ENCODE peak calls at places on chromosome 20, in five cellular contexts. L is right cardiac atrium; X is AG09309; K is CD4-positive, alpha-beta memory T cell; Y is retinal pigment epithelial cell. E is an unnamed sample.

GRCh38 chr20:46145646-46146045 is 27.5 kb downstream of the CD40 start:
- DNase-seq in L (no peak), X (no peak), K (no peak), Y (no peak), E (no peak)

GRCh38 chr20:23449400-23449799 is 3.3 kb downstream of the CST11 start:
- DNase-seq in L (no peak), X (no peak), K (no peak), Y (no peak), E (no peak)

GRCh38 chr20:54608039-54608745 is 132.8 kb downstream of the DOK5 start:
- DNase-seq in L (no peak), X (no peak), K (no peak), Y (no peak), E (no peak)

GRCh38 chr20:40643891-40644290 is 45.1 kb downstream of the MAFB start:
- DNase-seq in L (peak; percentile 53), X (no peak), K (no peak), Y (no peak), E (no peak)

GRCh38 chr20:8431538-8432434 is 299.7 kb downstream of the PLCB1 start:
- DNase-seq in L (peak; percentile 93), X (no peak), K (no peak), Y (no peak), E (no peak)

GRCh38 chr20:54068966-54069365 is 1.4 kb downstream of the BCAS1 start:
- DNase-seq in L (no peak), X (no peak), K (no peak), Y (no peak), E (no peak)

GRCh38 chr20:51452734-51453133 is 89.8 kb downstream of the NFATC2 start:
- DNase-seq in L (no peak), X (no peak), K (no peak), Y (no peak), E (no peak)

GRCh38 chr20:50202677-50203076 is 12.0 kb downstream of the CEBPB start:
- DNase-seq in L (no peak), X (no peak), K (no peak), Y (no peak), E (no peak)

GRCh38 chr20:34337982-34338756 is 24.9 kb upstream of the ITCH start:
- DNase-seq in L (no peak), X (no peak), K (peak; percentile 27), Y (no peak), E (no peak)

GRCh38 chr20:44074252-44075151 is 112.5 kb downstream of the JPH2 start:
- DNase-seq in L (peak; percentile 78), X (no peak), K (no peak), Y (no peak), E (peak; percentile 15)

GRCh38 chr20:5192570-5193431 is 66.0 kb downstream of the CDS2 start:
- DNase-seq in L (no peak), X (no peak), K (no peak), Y (no peak), E (no peak)

GRCh38 chr20:2814587-2815051 is at the start of gene C20orf141:
- DNase-seq in L (no peak), X (peak; percentile 97), K (no peak), Y (peak; percentile 40), E (peak; percentile 83)

GRCh38 chr20:53291548-53291947 is 302.1 kb downstream of the ZNF217 start:
- DNase-seq in L (no peak), X (no peak), K (no peak), Y (no peak), E (no peak)

GRCh38 chr20:44738779-44739477 is 6.7 kb upstream of the KCNK15 start:
- DNase-seq in L (peak; percentile 77), X (no peak), K (peak; percentile 39), Y (no peak), E (no peak)

GRCh38 chr20:45010399-45010828 is 44.1 kb downstream of the STK4 start:
- DNase-seq in L (no peak), X (no peak), K (no peak), Y (peak; percentile 44), E (no peak)

GRCh38 chr20:55242853-55243252 is 762.5 kb downstream of the CBLN4 start:
- DNase-seq in L (no peak), X (no peak), K (no peak), Y (no peak), E (no peak)

GRCh38 chr20:63095718-63096654 is 89.2 kb upstream of the BHLHE23 start:
- DNase-seq in L (peak; percentile 12), X (no peak), K (no peak), Y (no peak), E (no peak)

GRCh38 chr20:37381621-37382538 is 35.9 kb downstream of the SRC start:
- DNase-seq in L (peak; percentile 42), X (no peak), K (no peak), Y (no peak), E (no peak)

GRCh38 chr20:37382539-37383120 is 36.7 kb downstream of the SRC start:
- DNase-seq in L (peak; percentile 20), X (no peak), K (no peak), Y (no peak), E (no peak)

GRCh38 chr20:37385176-37385575 is 39.2 kb downstream of the SRC start:
- DNase-seq in L (peak; percentile 42), X (no peak), K (no peak), Y (no peak), E (no peak)

GRCh38 chr20:37384683-37385174 is 38.8 kb downstream of the SRC start:
- DNase-seq in L (peak; percentile 85), X (no peak), K (peak; percentile 76), Y (no peak), E (no peak)

GRCh38 chr20:37383229-37383989 is 37.5 kb downstream of the SRC start:
- DNase-seq in L (peak; percentile 54), X (no peak), K (no peak), Y (peak; percentile 31), E (peak; percentile 41)
- H3K4me3 ChIP-seq in L (no peak overlapping the region), X (no peak overlapping the region), K (no peak overlapping the region), Y (no peak overlapping the region), E (no peak overlapping the region)

DNA sequence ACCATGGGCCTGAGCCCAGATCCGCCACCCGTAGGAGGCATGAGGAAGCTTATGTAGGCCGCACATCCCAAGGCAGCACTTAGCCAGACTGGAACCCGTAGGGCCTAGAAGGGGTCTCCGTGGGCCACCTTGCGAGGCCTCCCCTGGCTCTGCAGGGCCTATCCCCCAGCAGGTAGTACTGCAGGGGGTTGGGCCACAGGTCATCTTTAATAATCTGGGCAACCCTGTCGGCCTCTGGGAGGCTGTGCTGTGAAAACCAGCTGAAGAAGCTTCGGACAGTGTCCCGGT is 18.5 kb downstream of the PLAGL2 start:
- DNase-seq in L (no peak), X (no peak), K (no peak), Y (no peak), E (no peak)
- H3K4me3 ChIP-seq in L (no peak overlapping the region), X (no peak overlapping the region), K (no peak overlapping the region), Y (no peak overlapping the region), E (no peak overlapping the region)

DNA sequence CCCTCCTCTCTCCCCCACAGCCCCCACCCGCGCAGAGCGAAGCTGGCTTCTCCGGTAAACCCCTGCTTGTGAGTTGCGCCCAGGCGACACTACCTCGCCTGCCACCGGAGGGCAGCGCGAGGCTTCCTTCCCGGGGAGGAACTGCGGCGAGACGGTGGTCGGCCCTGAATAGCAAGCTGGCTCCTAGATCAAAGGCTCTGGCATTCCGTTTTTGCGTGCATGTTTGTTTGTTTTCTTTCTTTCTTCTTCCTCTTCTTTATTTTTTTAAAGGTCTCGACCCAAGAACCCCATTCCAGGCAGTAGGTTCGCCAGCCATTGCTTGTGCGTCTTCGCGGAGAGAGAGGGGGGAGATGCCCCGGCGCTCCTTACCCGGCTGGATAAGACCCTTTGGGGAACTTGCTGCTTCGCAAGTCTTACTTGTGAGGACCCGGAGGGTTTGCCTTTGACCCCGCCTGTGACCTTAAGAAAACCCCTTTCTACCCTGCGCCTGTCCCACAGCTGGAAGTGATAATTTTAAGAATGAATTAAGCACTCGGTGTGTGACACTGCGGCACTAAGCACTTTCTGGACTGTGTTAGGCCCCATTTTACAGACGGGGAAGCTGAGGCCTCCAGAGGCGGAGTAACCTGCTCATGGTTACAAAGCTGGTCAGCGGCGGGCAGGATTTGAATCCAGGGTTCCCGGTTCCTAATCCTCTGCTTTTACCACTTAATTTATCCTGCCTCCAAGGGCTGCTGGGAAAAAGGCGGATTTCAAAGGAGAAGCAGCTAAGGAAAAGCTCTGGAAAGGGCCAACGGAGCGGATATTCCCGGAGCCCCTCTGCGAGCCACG is 92.6 kb upstream of the SIRPA start:
- DNase-seq in L (peak; percentile 88), X (no peak), K (no peak), Y (no peak), E (no peak)
- H3K4me3 ChIP-seq in L (peak overlapping the region; percentile 55), X (peak overlapping the region; percentile 45), K (no peak overlapping the region), Y (peak overlapping the region; percentile 57), E (peak overlapping the region; percentile 61)

GRCh38 chr20:47723322-47723721 is 62.0 kb downstream of the SULF2 start:
- DNase-seq in L (no peak), X (no peak), K (no peak), Y (no peak), E (no peak)
- H3K4me3 ChIP-seq in L (no peak overlapping the region), X (no peak overlapping the region), K (no peak overlapping the region), Y (no peak overlapping the region), E (no peak overlapping the region)